ENCODE peak calls at places on chromosomes 1 and 21, in five cellular contexts. Q is activated CD8-positive, alpha-beta memory T cell treated with anti-CD3 and anti-CD28 coated beads for 1 hour; B is brain microvascular endothelial cell; T is nucleus accumbens; R is natural killer cell. Y is an unnamed sample.

GRCh38 chr21:26070822-26071425 is 99.6 kb downstream of the APP start:
- DNase-seq in R (no peak), T (no peak), B (peak), Q (no peak), Y (no peak)

GRCh38 chr1:23169727-23170335 is 1.2 kb upstream of the LUZP1 start:
- DNase-seq in T (no peak), R (no peak), B (peak), Q (no peak), Y (no peak)

GRCh38 chr1:1540015-1540816 is at the start of gene TMEM240:
- DNase-seq in Q (peak), R (no peak), B (peak), T (peak), Y (no peak)

GRCh38 chr21:43277481-43278351 is 108.9 kb downstream of the CRYAA start:
- DNase-seq in T (no peak), R (no peak), B (no peak), Q (no peak), Y (no peak)

GRCh38 chr21:45393833-45394638 is 10.9 kb upstream of the COL18A1 start:
- DNase-seq in B (no peak), R (no peak), T (no peak), Q (no peak), Y (no peak)

GRCh38 chr1:51643362-51643761 is 26.5 kb downstream of the OSBPL9 start:
- DNase-seq in T (no peak), B (no peak), R (no peak), Q (no peak), Y (no peak)

GRCh38 chr1:94623560-94624148 is 82.1 kb upstream of the F3 start:
- DNase-seq in R (no peak), T (no peak), Q (no peak), B (no peak), Y (no peak)

GRCh38 chr1:180948846-180949615 is 36.3 kb downstream of the KIAA1614 start:
- DNase-seq in Q (no peak), B (no peak), R (no peak), T (no peak), Y (no peak)

GRCh38 chr21:45431781-45432572 is 27.0 kb downstream of the COL18A1 start:
- DNase-seq in T (no peak), Q (no peak), R (no peak), B (no peak), Y (no peak)

GRCh38 chr1:2561898-2562895 is 6.0 kb downstream of the TNFRSF14 start:
- DNase-seq in B (no peak), T (no peak), R (no peak), Q (no peak), Y (no peak)

GRCh38 chr1:31394628-31395193 is 18.3 kb upstream of the SERINC2 start:
- DNase-seq in T (no peak), Q (peak), R (peak), B (peak), Y (peak)

GRCh38 chr1:202186327-202186726 is 7.3 kb upstream of the LGR6 start:
- DNase-seq in R (no peak), Q (no peak), T (no peak), B (no peak), Y (no peak)

GRCh38 chr1:39960461-39960958 is 5.6 kb downstream of the MFSD2A start:
- DNase-seq in B (no peak), R (no peak), T (no peak), Q (no peak), Y (no peak)

GRCh38 chr1:9331558-9332346 is 39.1 kb downstream of the SPSB1 start:
- DNase-seq in T (no peak), Q (no peak), R (no peak), B (no peak), Y (no peak)

GRCh38 chr1:220044683-220045355 is 1.5 kb downstream of the EPRS1 start:
- DNase-seq in Q (no peak), T (no peak), B (no peak), R (no peak), Y (no peak)

GRCh38 chr1:68036946-68037345 is 13.5 kb downstream of the DIRAS3 start:
- DNase-seq in Q (no peak), T (no peak), B (no peak), R (no peak), Y (no peak)

GRCh38 chr1:226569879-226570547 is 21.4 kb downstream of the STUM start:
- DNase-seq in B (no peak), R (no peak), Q (no peak), T (no peak), Y (peak)

GRCh38 chr21:34881421-34881820 is 167.7 kb downstream of the RUNX1 start:
- DNase-seq in Q (no peak), R (no peak), T (no peak), B (peak), Y (no peak)

GRCh38 chr1:40315795-40316594 is 1.1 kb downstream of the COL9A2 start:
- DNase-seq in Q (no peak), R (peak), T (no peak), B (no peak), Y (peak)

GRCh38 chr1:171803056-171803455 is 21.6 kb downstream of the METTL13 start:
- DNase-seq in T (no peak), B (no peak), R (no peak), Q (no peak), Y (no peak)

GRCh38 chr1:244651956-244652698 is 799 bp upstream of the DESI2 start:
- DNase-seq in R (no peak), B (peak), T (no peak), Q (no peak), Y (no peak)

GRCh38 chr1:246032984-246033383 is 474.1 kb downstream of the SMYD3 start:
- DNase-seq in Q (no peak), B (no peak), T (no peak), R (no peak), Y (no peak)

GRCh38 chr1:204258213-204259115 is 44.7 kb upstream of the GOLT1A start:
- DNase-seq in B (peak), R (peak), T (no peak), Q (no peak), Y (peak)

GRCh38 chr1:25743164-25744139 is 56.5 kb upstream of the SELENON start:
- DNase-seq in B (peak), Q (no peak), R (no peak), T (peak), Y (no peak)

GRCh38 chr1:230851291-230851691 is 17.0 kb downstream of the C1orf198 start:
- DNase-seq in R (no peak), Q (no peak), B (peak), T (no peak), Y (no peak)

GRCh38 chr21:14241322-14241721 is 25.4 kb downstream of the RBM11 start:
- DNase-seq in B (no peak), T (no peak), R (no peak), Q (no peak), Y (no peak)

GRCh38 chr1:94324168-94324544 is 86.8 kb upstream of the ARHGAP29 start:
- DNase-seq in Q (no peak), R (no peak), T (no peak), B (no peak), Y (no peak)

GRCh38 chr1:232385221-232385620 is 244.7 kb downstream of the SIPA1L2 start:
- DNase-seq in B (peak), T (no peak), R (no peak), Q (no peak), Y (no peak)

GRCh38 chr1:89757532-89757931 is 63.3 kb upstream of the LRRC8D start:
- DNase-seq in Q (no peak), R (no peak), B (no peak), T (no peak), Y (no peak)

GRCh38 chr1:213136190-213136917 is 85.3 kb downstream of the RPS6KC1 start:
- DNase-seq in T (no peak), B (no peak), Q (no peak), R (no peak), Y (no peak)

GRCh38 chr1:42740756-42741580 is 932 bp upstream of the CLDN19 start:
- DNase-seq in B (no peak), T (no peak), Q (no peak), R (no peak), Y (no peak)

GRCh38 chr1:208254862-208255261 is 10.7 kb upstream of the PLXNA2 start:
- DNase-seq in Q (no peak), T (no peak), R (no peak), B (peak), Y (no peak)

GRCh38 chr21:45525910-45526306 is 16.3 kb downstream of the SLC19A1 start:
- DNase-seq in B (no peak), T (no peak), Q (no peak), R (no peak), Y (no peak)

GRCh38 chr1:33634806-33635205 is 162.4 kb downstream of the ZSCAN20 start:
- DNase-seq in R (no peak), Q (no peak), B (no peak), T (no peak), Y (no peak)